ENCODE peak calls at places on chromosome 1, in four cellular contexts. K is K562, B is HepG2, T is GM12878. M is an unnamed sample.

GRCh38 chr1:198649598-198650338 is 10.9 kb downstream of the PTPRC start:
- DNase-seq in K (no peak), T (no peak), B (no peak), M (no peak)

GRCh38 chr1:64343105-64343960 is 126.6 kb upstream of the CACHD1 start:
- DNase-seq in B (no peak), T (no peak), K (no peak), M (peak)

GRCh38 chr1:186236921-186237320 is 138.1 kb downstream of the TPR start:
- DNase-seq in B (no peak), K (no peak), T (no peak), M (no peak)

GRCh38 chr1:161069201-161069685 is 448 bp downstream of the ARHGAP30 start:
- DNase-seq in T (no peak), B (no peak), K (no peak), M (no peak)

GRCh38 chr1:39992229-39992628 is 37.3 kb downstream of the MFSD2A start:
- DNase-seq in T (no peak), K (no peak), B (no peak), M (no peak)

GRCh38 chr1:241722984-241723383 is 70.9 kb downstream of the WDR64 start:
- DNase-seq in B (no peak), K (no peak), T (no peak), M (no peak)

GRCh38 chr1:14189381-14189780 is 409.1 kb upstream of the KAZN start:
- DNase-seq in B (no peak), T (no peak), K (no peak), M (no peak)

GRCh38 chr1:229717774-229718173 is 91.7 kb downstream of the URB2 start:
- DNase-seq in K (no peak), B (peak), T (no peak), M (no peak)

GRCh38 chr1:56688522-56689026 is 43.5 kb downstream of the PRKAA2 start:
- DNase-seq in T (peak), B (peak), K (no peak), M (peak)

GRCh38 chr1:59266180-59266926 is 30.5 kb upstream of the FGGY start:
- DNase-seq in T (peak), B (no peak), K (no peak), M (no peak)

DNA sequence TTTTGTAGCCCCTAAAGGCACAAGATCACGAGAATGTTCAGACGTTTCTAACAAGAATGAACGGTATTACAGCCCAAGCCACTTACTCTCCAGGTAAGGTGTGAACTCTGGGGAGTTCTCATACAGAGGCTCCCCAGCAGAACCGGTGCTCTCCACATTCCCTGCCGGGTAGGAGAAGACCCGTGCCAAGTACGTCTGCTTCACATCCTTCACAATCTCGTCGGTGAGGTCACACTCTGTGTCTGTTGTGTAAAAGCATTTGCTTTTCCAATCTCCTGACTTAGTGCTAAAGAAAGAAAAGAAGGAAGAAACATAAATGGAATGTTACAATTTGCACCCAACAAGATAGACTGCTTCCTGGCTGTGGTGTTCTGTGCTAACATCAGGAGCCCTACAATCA is 5.7 kb downstream of the F3 start:
- DNase-seq in T (no peak), B (no peak), K (no peak), M (no peak)
- TF ChIP-seq FOXK2 in T (no peak), B (no peak), K (no peak), M (no peak)

DNA sequence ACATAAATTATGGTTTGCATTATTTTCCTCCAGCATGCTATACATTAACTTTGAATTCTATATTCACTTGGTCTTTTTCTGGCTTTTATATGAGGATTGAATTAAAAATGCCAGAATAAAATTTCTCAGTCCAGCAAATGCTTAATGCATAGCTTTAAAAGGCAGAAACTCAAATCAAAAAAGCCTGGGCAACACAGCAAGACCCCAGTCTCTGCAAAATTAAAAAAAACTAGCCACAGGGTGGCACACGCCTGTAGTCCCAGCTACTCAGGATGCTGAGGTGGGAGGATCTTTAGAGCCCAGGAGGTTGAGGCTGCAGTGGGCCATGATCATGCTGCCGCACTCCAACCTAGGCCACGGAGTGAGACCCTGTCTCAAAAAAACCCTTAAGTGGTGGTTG is 19.8 kb downstream of the ATP1B1 start:
- DNase-seq in K (no peak), B (no peak), T (no peak), M (no peak)
- TF ChIP-seq BHLHE40 in K (no peak), B (no peak), T (no peak), M (no peak)

GRCh38 chr1:226880372-226881287 is 10.2 kb downstream of the PSEN2 start:
- DNase-seq in K (no peak), B (no peak), T (no peak), M (no peak)
- TF ChIP-seq FOXK2 in K (no peak), B (no peak), T (no peak), M (no peak)

GRCh38 chr1:183226963-183227362 is 40.9 kb downstream of the LAMC2 start:
- DNase-seq in K (no peak), B (no peak), T (no peak), M (no peak)
- TF ChIP-seq BHLHE40 in K (no peak), B (no peak), T (no peak), M (no peak)

GRCh38 chr1:117339866-117340357 is 27.3 kb upstream of the MAN1A2 start:
- DNase-seq in B (peak), T (no peak), K (peak), M (peak)
- TF ChIP-seq FOXK2 in B (no peak), T (no peak), K (peak), M (no peak)

DNA sequence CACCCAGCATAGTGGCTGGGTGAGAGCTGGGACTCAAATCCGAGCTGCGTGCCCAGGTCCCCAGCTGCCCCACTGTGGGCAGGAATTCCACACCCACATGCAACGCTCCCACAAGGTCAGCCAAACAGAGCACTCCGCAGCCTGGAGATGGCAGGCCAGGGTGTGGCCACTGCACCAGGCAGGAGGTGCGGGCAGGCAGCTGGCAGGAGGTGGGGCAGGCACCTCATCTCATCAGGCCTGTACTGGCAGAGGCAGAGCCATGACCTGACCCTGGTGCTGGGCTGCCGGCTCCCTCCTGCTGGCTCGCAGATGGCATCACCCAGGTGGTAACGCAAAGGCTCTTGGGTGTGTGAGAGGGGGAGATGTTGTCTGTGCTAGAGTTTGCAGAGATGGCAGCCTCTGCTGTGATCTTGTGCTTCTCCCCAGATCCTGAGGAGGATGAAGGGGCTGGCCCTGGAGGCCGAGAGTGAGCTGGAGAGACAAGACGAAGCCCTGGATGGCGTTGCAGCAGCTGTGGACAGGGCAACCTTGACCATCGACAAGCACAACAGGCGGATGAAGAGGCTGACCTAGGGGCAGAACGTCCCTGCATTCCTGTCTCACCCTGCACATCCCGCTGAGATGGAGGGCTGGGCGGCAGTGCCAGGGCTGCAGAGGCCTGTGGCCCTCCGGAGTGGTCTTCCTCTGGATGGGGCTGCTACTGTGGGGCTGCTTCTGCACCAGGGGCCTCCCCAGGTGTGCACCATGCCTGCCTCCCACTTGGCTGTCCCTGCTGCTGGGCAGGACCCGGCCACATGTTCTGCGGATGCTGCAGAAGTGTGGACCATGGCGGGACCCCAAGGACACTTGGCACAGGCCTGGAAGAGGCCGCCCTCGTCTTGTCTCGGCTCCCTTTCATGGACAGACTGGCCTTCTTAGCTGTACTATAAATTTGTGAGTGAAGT is 35.1 kb upstream of the PRSS38 start:
- DNase-seq in B (no peak), K (no peak), T (no peak), M (no peak)
- TF ChIP-seq BHLHE40 in B (no peak), K (no peak), T (no peak), M (no peak)

GRCh38 chr1:17117451-17118265 is 1.6 kb downstream of the PADI2 start:
- DNase-seq in K (no peak), B (no peak), T (no peak), M (no peak)
- TF ChIP-seq FOXK2 in K (no peak), B (no peak), T (no peak), M (no peak)

M was measured in HEK293T.